ENCODE peak calls at places on chromosomes 4 and X, in ten cellular contexts. One of them, this sample, is unnamed.

GRCh38 chr4:146311238-146311970 is 97.1 kb downstream of the REELD1 start:
- DNase-seq in NCI-H2171 treated with DMSO at 0.1 percent for 48 hours: peak
- DNase-seq in K562: no peak
- DNase-seq in stimulated activated CD4-positive, alpha-beta T cell treated with anti-CD3 and anti-CD28 coated beads, Interleukin-4, amount 100 ng/mL, for 48 hours: no peak
- DNase-seq in AG09309: no peak
- DNase-seq in NCI-H1930: no peak
- DNase-seq in activated naive CD4-positive, alpha-beta T cell treated with anti-CD3 and anti-CD28 coated beads, Interleukin-2, amount 10 ng/mL, durations not matched to agents 7 days and 5 days: no peak
- DNase-seq in cardiac muscle cell: no peak
- DNase-seq in A673: peak
- DNase-seq in EL: no peak
- DNase-seq in this sample: no peak

GRCh38 chr4:53688186-53688790 is 97.0 kb upstream of the LNX1 start:
- DNase-seq in NCI-H2171 treated with DMSO at 0.1 percent for 48 hours: no peak
- DNase-seq in activated naive CD4-positive, alpha-beta T cell treated with anti-CD3 and anti-CD28 coated beads, Interleukin-2, amount 10 ng/mL, durations not matched to agents 7 days and 5 days: no peak
- DNase-seq in AG09309: peak
- DNase-seq in NCI-H1930: no peak
- DNase-seq in cardiac muscle cell: peak
- DNase-seq in A673: no peak
- DNase-seq in stimulated activated CD4-positive, alpha-beta T cell treated with anti-CD3 and anti-CD28 coated beads, Interleukin-4, amount 100 ng/mL, for 48 hours: peak
- DNase-seq in EL: peak
- DNase-seq in K562: peak
- DNase-seq in this sample: peak

GRCh38 chr4:113069212-113069892 is 19.9 kb downstream of the ANK2 start:
- DNase-seq in A673: no peak
- DNase-seq in AG09309: no peak
- DNase-seq in NCI-H2171 treated with DMSO at 0.1 percent for 48 hours: no peak
- DNase-seq in K562: no peak
- DNase-seq in stimulated activated CD4-positive, alpha-beta T cell treated with anti-CD3 and anti-CD28 coated beads, Interleukin-4, amount 100 ng/mL, for 48 hours: no peak
- DNase-seq in NCI-H1930: no peak
- DNase-seq in cardiac muscle cell: no peak
- DNase-seq in activated naive CD4-positive, alpha-beta T cell treated with anti-CD3 and anti-CD28 coated beads, Interleukin-2, amount 10 ng/mL, durations not matched to agents 7 days and 5 days: no peak
- DNase-seq in EL: peak
- DNase-seq in this sample: peak

GRCh38 chrX:2577844-2578444 is 77.2 kb upstream of the DHRSX start:
- DNase-seq in EL: no peak
- DNase-seq in NCI-H2171 treated with DMSO at 0.1 percent for 48 hours: peak
- DNase-seq in A673: peak
- DNase-seq in activated naive CD4-positive, alpha-beta T cell treated with anti-CD3 and anti-CD28 coated beads, Interleukin-2, amount 10 ng/mL, durations not matched to agents 7 days and 5 days: no peak
- DNase-seq in K562: no peak
- DNase-seq in NCI-H1930: no peak
- DNase-seq in AG09309: peak
- DNase-seq in cardiac muscle cell: no peak
- DNase-seq in stimulated activated CD4-positive, alpha-beta T cell treated with anti-CD3 and anti-CD28 coated beads, Interleukin-4, amount 100 ng/mL, for 48 hours: no peak
- DNase-seq in this sample: no peak

GRCh38 chrX:101287402-101287801 is 3.7 kb downstream of the TAF7L start:
- DNase-seq in activated naive CD4-positive, alpha-beta T cell treated with anti-CD3 and anti-CD28 coated beads, Interleukin-2, amount 10 ng/mL, durations not matched to agents 7 days and 5 days: no peak
- DNase-seq in A673: peak
- DNase-seq in EL: peak
- DNase-seq in NCI-H1930: no peak
- DNase-seq in stimulated activated CD4-positive, alpha-beta T cell treated with anti-CD3 and anti-CD28 coated beads, Interleukin-4, amount 100 ng/mL, for 48 hours: no peak
- DNase-seq in cardiac muscle cell: peak
- DNase-seq in AG09309: no peak
- DNase-seq in K562: peak
- DNase-seq in NCI-H2171 treated with DMSO at 0.1 percent for 48 hours: peak
- DNase-seq in this sample: peak

GRCh38 chr4:1499465-1499864 is 93.2 kb upstream of the NKX1-1 start:
- DNase-seq in stimulated activated CD4-positive, alpha-beta T cell treated with anti-CD3 and anti-CD28 coated beads, Interleukin-4, amount 100 ng/mL, for 48 hours: no peak
- DNase-seq in EL: no peak
- DNase-seq in A673: no peak
- DNase-seq in activated naive CD4-positive, alpha-beta T cell treated with anti-CD3 and anti-CD28 coated beads, Interleukin-2, amount 10 ng/mL, durations not matched to agents 7 days and 5 days: no peak
- DNase-seq in NCI-H1930: no peak
- DNase-seq in AG09309: no peak
- DNase-seq in cardiac muscle cell: no peak
- DNase-seq in K562: no peak
- DNase-seq in NCI-H2171 treated with DMSO at 0.1 percent for 48 hours: no peak
- DNase-seq in this sample: no peak

GRCh38 chr4:76194325-76194724 is 19.3 kb downstream of the SCARB2 start:
- DNase-seq in NCI-H2171 treated with DMSO at 0.1 percent for 48 hours: no peak
- DNase-seq in AG09309: peak
- DNase-seq in K562: peak
- DNase-seq in NCI-H1930: no peak
- DNase-seq in EL: peak
- DNase-seq in stimulated activated CD4-positive, alpha-beta T cell treated with anti-CD3 and anti-CD28 coated beads, Interleukin-4, amount 100 ng/mL, for 48 hours: no peak
- DNase-seq in cardiac muscle cell: peak
- DNase-seq in activated naive CD4-positive, alpha-beta T cell treated with anti-CD3 and anti-CD28 coated beads, Interleukin-2, amount 10 ng/mL, durations not matched to agents 7 days and 5 days: no peak
- DNase-seq in A673: peak
- DNase-seq in this sample: no peak

GRCh38 chrX:52574416-52575275 is 57.8 kb upstream of the XAGE1B start:
- DNase-seq in EL: peak
- DNase-seq in stimulated activated CD4-positive, alpha-beta T cell treated with anti-CD3 and anti-CD28 coated beads, Interleukin-4, amount 100 ng/mL, for 48 hours: no peak
- DNase-seq in activated naive CD4-positive, alpha-beta T cell treated with anti-CD3 and anti-CD28 coated beads, Interleukin-2, amount 10 ng/mL, durations not matched to agents 7 days and 5 days: peak
- DNase-seq in AG09309: peak
- DNase-seq in A673: peak
- DNase-seq in NCI-H1930: no peak
- DNase-seq in cardiac muscle cell: peak
- DNase-seq in NCI-H2171 treated with DMSO at 0.1 percent for 48 hours: peak
- DNase-seq in K562: peak
- DNase-seq in this sample: peak